ENCODE peak calls at places on chromosome 19, in nine cellular contexts. One of them, this sample, is unnamed.

GRCh38 chr19:41563847-41564514 is 12.0 kb upstream of the CEACAM21 start:
- DNase-seq in adrenal gland: no peak
- DNase-seq in sigmoid colon: no peak
- DNase-seq in uterus: no peak
- DNase-seq in esophagus squamous epithelium: no peak
- DNase-seq in A549: peak
- DNase-seq in breast epithelium: no peak
- DNase-seq in Peyer's patch: no peak
- DNase-seq in ovary: no peak
- DNase-seq in this sample: no peak

GRCh38 chr19:12137541-12137940 is 2.6 kb downstream of the ZNF20 start:
- DNase-seq in A549: no peak
- DNase-seq in esophagus squamous epithelium: no peak
- DNase-seq in ovary: no peak
- DNase-seq in uterus: no peak
- DNase-seq in breast epithelium: no peak
- DNase-seq in sigmoid colon: no peak
- DNase-seq in adrenal gland: no peak
- DNase-seq in Peyer's patch: no peak
- DNase-seq in this sample: peak

GRCh38 chr19:16104722-16105121 is 7.0 kb upstream of the RAB8A start:
- DNase-seq in ovary: no peak
- DNase-seq in A549: no peak
- DNase-seq in Peyer's patch: no peak
- DNase-seq in breast epithelium: no peak
- DNase-seq in sigmoid colon: no peak
- DNase-seq in esophagus squamous epithelium: no peak
- DNase-seq in adrenal gland: no peak
- DNase-seq in uterus: no peak
- DNase-seq in this sample: no peak

GRCh38 chr19:34432797-34433196 is 4.6 kb downstream of the UBA2 start:
- DNase-seq in sigmoid colon: no peak
- DNase-seq in A549: peak
- DNase-seq in breast epithelium: no peak
- DNase-seq in ovary: no peak
- DNase-seq in Peyer's patch: no peak
- DNase-seq in adrenal gland: no peak
- DNase-seq in uterus: peak
- DNase-seq in esophagus squamous epithelium: no peak
- DNase-seq in this sample: peak

GRCh38 chr19:41872384-41872774 is 4.7 kb upstream of the CD79A start:
- DNase-seq in sigmoid colon: no peak
- DNase-seq in Peyer's patch: no peak
- DNase-seq in ovary: no peak
- DNase-seq in uterus: no peak
- DNase-seq in esophagus squamous epithelium: no peak
- DNase-seq in adrenal gland: no peak
- DNase-seq in A549: no peak
- DNase-seq in breast epithelium: no peak
- DNase-seq in this sample: no peak

GRCh38 chr19:13260883-13261653 is 110.9 kb downstream of the IER2 start:
- DNase-seq in esophagus squamous epithelium: no peak
- DNase-seq in A549: peak
- DNase-seq in Peyer's patch: no peak
- DNase-seq in sigmoid colon: no peak
- DNase-seq in adrenal gland: peak
- DNase-seq in uterus: no peak
- DNase-seq in breast epithelium: peak
- DNase-seq in ovary: no peak
- DNase-seq in this sample: peak

GRCh38 chr19:41920878-41921277 is 7.4 kb downstream of the ERFL start:
- DNase-seq in adrenal gland: no peak
- DNase-seq in A549: no peak
- DNase-seq in Peyer's patch: no peak
- DNase-seq in uterus: no peak
- DNase-seq in sigmoid colon: no peak
- DNase-seq in breast epithelium: no peak
- DNase-seq in esophagus squamous epithelium: no peak
- DNase-seq in ovary: no peak
- DNase-seq in this sample: no peak

GRCh38 chr19:7000816-7001215 is 20.4 kb downstream of the MBD3L2B start:
- DNase-seq in Peyer's patch: no peak
- DNase-seq in uterus: no peak
- DNase-seq in adrenal gland: no peak
- DNase-seq in A549: no peak
- DNase-seq in sigmoid colon: no peak
- DNase-seq in esophagus squamous epithelium: no peak
- DNase-seq in ovary: no peak
- DNase-seq in breast epithelium: no peak
- DNase-seq in this sample: no peak

GRCh38 chr19:30078381-30078910 is 136.4 kb downstream of the URI1 start:
- DNase-seq in ovary: no peak
- DNase-seq in esophagus squamous epithelium: no peak
- DNase-seq in breast epithelium: no peak
- DNase-seq in Peyer's patch: peak
- DNase-seq in adrenal gland: no peak
- DNase-seq in sigmoid colon: peak
- DNase-seq in A549: no peak
- DNase-seq in uterus: no peak
- DNase-seq in this sample: no peak

GRCh38 chr19:16032509-16033135 is 43.7 kb upstream of the TPM4 start:
- DNase-seq in uterus: no peak
- DNase-seq in adrenal gland: no peak
- DNase-seq in ovary: no peak
- DNase-seq in Peyer's patch: no peak
- DNase-seq in breast epithelium: no peak
- DNase-seq in esophagus squamous epithelium: no peak
- DNase-seq in A549: no peak
- DNase-seq in sigmoid colon: peak
- DNase-seq in this sample: peak

GRCh38 chr19:17766543-17767131 is 15.4 kb downstream of the FCHO1 start:
- DNase-seq in esophagus squamous epithelium: no peak
- DNase-seq in sigmoid colon: peak
- DNase-seq in breast epithelium: peak
- DNase-seq in ovary: peak
- DNase-seq in adrenal gland: peak
- DNase-seq in uterus: peak
- DNase-seq in Peyer's patch: peak
- DNase-seq in A549: peak
- DNase-seq in this sample: peak

GRCh38 chr19:50008532-50008931 is 16.6 kb downstream of the VRK3 start:
- DNase-seq in ovary: no peak
- DNase-seq in sigmoid colon: no peak
- DNase-seq in Peyer's patch: no peak
- DNase-seq in A549: peak
- DNase-seq in esophagus squamous epithelium: no peak
- DNase-seq in breast epithelium: no peak
- DNase-seq in uterus: no peak
- DNase-seq in adrenal gland: peak
- DNase-seq in this sample: no peak

GRCh38 chr19:434152-434960 is 25.4 kb upstream of the C2CD4C start:
- DNase-seq in esophagus squamous epithelium: no peak
- DNase-seq in sigmoid colon: no peak
- DNase-seq in ovary: no peak
- DNase-seq in breast epithelium: no peak
- DNase-seq in adrenal gland: no peak
- DNase-seq in Peyer's patch: no peak
- DNase-seq in uterus: no peak
- DNase-seq in A549: no peak
- DNase-seq in this sample: no peak

GRCh38 chr19:48501961-48502719 is 9.5 kb downstream of the LMTK3 start:
- DNase-seq in sigmoid colon: no peak
- DNase-seq in Peyer's patch: peak
- DNase-seq in esophagus squamous epithelium: peak
- DNase-seq in ovary: no peak
- DNase-seq in adrenal gland: peak
- DNase-seq in A549: peak
- DNase-seq in uterus: peak
- DNase-seq in breast epithelium: peak
- DNase-seq in this sample: peak

DNA sequence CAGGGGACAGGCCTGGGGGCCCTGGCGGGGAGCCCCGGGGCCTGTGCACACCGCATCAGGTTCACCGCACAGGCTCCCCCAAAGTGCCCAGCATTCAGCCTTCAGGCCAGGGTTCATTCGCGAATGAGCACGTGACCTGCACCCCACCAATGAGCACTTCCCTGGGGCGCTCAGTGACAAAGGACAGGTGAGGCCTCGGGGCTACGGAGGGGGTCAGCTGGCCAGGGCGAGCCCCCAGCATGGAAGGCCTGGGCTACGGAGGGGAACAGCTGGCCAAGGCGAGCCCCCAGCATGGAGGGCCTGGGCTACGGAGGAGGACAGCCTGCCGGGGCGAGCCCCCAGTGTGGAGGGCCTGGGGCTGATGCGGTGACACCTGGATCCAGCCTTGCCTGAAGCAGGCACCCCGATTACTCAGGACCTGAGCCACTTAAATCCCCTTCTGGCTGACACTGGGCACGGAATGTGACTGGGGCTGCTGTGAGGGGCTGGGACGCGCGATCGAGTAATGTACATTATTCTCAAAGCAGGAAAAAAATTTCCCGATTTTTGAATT is 23.1 kb downstream of the TCF3 start:
- DNase-seq in Peyer's patch: no peak
- DNase-seq in breast epithelium: no peak
- DNase-seq in adrenal gland: no peak
- DNase-seq in uterus: no peak
- DNase-seq in sigmoid colon: no peak
- DNase-seq in ovary: no peak
- DNase-seq in esophagus squamous epithelium: no peak
- DNase-seq in A549: no peak
- DNase-seq in this sample: no peak
- TF ChIP-seq POLR2A in Peyer's patch: no peak
- TF ChIP-seq POLR2A in breast epithelium: no peak
- TF ChIP-seq POLR2A in adrenal gland: no peak
- TF ChIP-seq POLR2A in uterus: no peak
- TF ChIP-seq POLR2A in sigmoid colon: no peak
- TF ChIP-seq POLR2A in ovary: no peak
- TF ChIP-seq POLR2A in esophagus squamous epithelium: no peak
- TF ChIP-seq POLR2A in A549: no peak
- TF ChIP-seq POLR2A in this sample: no peak

GRCh38 chr19:1490020-1490310 is 185 bp downstream of the PCSK4 start:
- DNase-seq in uterus: no peak
- DNase-seq in sigmoid colon: no peak
- DNase-seq in ovary: no peak
- DNase-seq in Peyer's patch: no peak
- DNase-seq in esophagus squamous epithelium: no peak
- DNase-seq in adrenal gland: no peak
- DNase-seq in A549: no peak
- DNase-seq in breast epithelium: no peak
- DNase-seq in this sample: no peak

GRCh38 chr19:1490311-1491113 is at the start of gene PCSK4:
- DNase-seq in ovary: peak
- DNase-seq in breast epithelium: peak
- DNase-seq in adrenal gland: peak
- DNase-seq in uterus: peak
- DNase-seq in esophagus squamous epithelium: peak
- DNase-seq in sigmoid colon: peak
- DNase-seq in A549: peak
- DNase-seq in Peyer's patch: peak
- DNase-seq in this sample: peak

GRCh38 chr19:1491849-1492170 is 829 bp downstream of the REEP6 start:
- DNase-seq in esophagus squamous epithelium: no peak
- DNase-seq in breast epithelium: peak
- DNase-seq in sigmoid colon: peak
- DNase-seq in adrenal gland: peak
- DNase-seq in Peyer's patch: no peak
- DNase-seq in uterus: no peak
- DNase-seq in ovary: peak
- DNase-seq in A549: no peak
- DNase-seq in this sample: no peak

GRCh38 chr19:1492474-1493006 is 1.6 kb downstream of the REEP6 start:
- DNase-seq in Peyer's patch: peak
- DNase-seq in breast epithelium: no peak
- DNase-seq in sigmoid colon: peak
- DNase-seq in uterus: no peak
- DNase-seq in adrenal gland: peak
- DNase-seq in esophagus squamous epithelium: no peak
- DNase-seq in ovary: peak
- DNase-seq in A549: no peak
- DNase-seq in this sample: no peak

GRCh38 chr19:1491114-1491848 is at the start of gene REEP6:
- DNase-seq in ovary: peak
- DNase-seq in Peyer's patch: no peak
- DNase-seq in esophagus squamous epithelium: no peak
- DNase-seq in A549: no peak
- DNase-seq in uterus: no peak
- DNase-seq in adrenal gland: no peak
- DNase-seq in breast epithelium: no peak
- DNase-seq in sigmoid colon: no peak
- DNase-seq in this sample: no peak
- TF ChIP-seq POLR2A in ovary: no peak
- TF ChIP-seq POLR2A in Peyer's patch: peak
- TF ChIP-seq POLR2A in esophagus squamous epithelium: peak
- TF ChIP-seq POLR2A in A549: peak
- TF ChIP-seq POLR2A in uterus: no peak
- TF ChIP-seq POLR2A in adrenal gland: peak
- TF ChIP-seq POLR2A in breast epithelium: no peak
- TF ChIP-seq POLR2A in sigmoid colon: no peak
- TF ChIP-seq POLR2A in this sample: no peak

GRCh38 chr19:36915992-36916830 is at the start of the genes ZNF568 and ZNF829:
- DNase-seq in breast epithelium: peak
- DNase-seq in sigmoid colon: peak
- DNase-seq in Peyer's patch: peak
- DNase-seq in ovary: peak
- DNase-seq in adrenal gland: peak
- DNase-seq in uterus: peak
- DNase-seq in esophagus squamous epithelium: peak
- DNase-seq in A549: peak
- DNase-seq in this sample: peak
- TF ChIP-seq POLR2A in breast epithelium: no peak
- TF ChIP-seq POLR2A in sigmoid colon: no peak
- TF ChIP-seq POLR2A in Peyer's patch: no peak
- TF ChIP-seq POLR2A in ovary: no peak
- TF ChIP-seq POLR2A in adrenal gland: peak
- TF ChIP-seq POLR2A in uterus: peak
- TF ChIP-seq POLR2A in esophagus squamous epithelium: peak
- TF ChIP-seq POLR2A in A549: no peak
- TF ChIP-seq POLR2A in this sample: no peak

DNA sequence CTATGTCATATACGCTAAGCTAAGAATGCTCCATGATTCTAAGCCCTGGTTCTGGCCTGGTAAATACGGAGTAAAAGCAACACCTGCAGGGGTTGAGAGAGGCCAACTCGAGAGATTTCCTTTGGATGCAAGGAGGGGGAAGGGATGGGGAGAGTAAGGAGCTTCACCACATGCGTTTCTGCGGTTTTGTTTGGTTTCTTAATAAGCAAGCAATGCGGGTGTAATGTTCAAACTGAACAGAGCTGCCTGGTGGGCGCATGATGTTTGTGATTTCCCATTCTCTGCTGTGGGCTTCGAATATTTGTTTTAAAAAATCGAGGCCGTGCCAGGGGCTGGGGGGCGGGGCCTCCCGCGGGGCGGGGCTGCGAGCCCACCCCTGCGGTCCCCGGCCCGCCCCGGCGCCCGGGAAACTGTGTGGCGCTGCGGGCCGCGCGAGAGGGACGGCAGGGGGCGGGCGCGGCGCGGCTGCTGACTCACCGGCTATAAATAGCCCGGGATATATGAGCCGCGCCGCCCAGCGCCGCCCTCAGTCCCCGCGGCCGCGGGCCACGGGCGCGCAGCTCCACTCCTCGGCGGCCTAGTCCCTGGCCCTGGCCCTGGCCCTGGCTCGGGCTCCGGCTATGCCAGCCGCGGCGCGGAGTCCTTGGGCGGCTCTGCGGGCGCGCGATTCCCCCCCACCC is 5.1 kb downstream of the BBC3 start:
- DNase-seq in adrenal gland: peak
- DNase-seq in breast epithelium: peak
- DNase-seq in sigmoid colon: peak
- DNase-seq in ovary: peak
- DNase-seq in uterus: peak
- DNase-seq in Peyer's patch: peak
- DNase-seq in A549: peak
- DNase-seq in esophagus squamous epithelium: no peak
- DNase-seq in this sample: peak
- TF ChIP-seq POLR2A in adrenal gland: peak
- TF ChIP-seq POLR2A in breast epithelium: peak
- TF ChIP-seq POLR2A in sigmoid colon: peak
- TF ChIP-seq POLR2A in ovary: peak
- TF ChIP-seq POLR2A in uterus: peak
- TF ChIP-seq POLR2A in Peyer's patch: peak
- TF ChIP-seq POLR2A in A549: peak
- TF ChIP-seq POLR2A in esophagus squamous epithelium: peak
- TF ChIP-seq POLR2A in this sample: no peak

This sample was measured in lower leg skin.